ENCODE peak calls at places on chromosome 14, in seven cellular contexts. One of them, this sample, is unnamed.

GRCh38 chr14:89618309-89618708 is 201.3 kb upstream of the FOXN3 start:
- DNase-seq in right atrium auricular region: no peak
- DNase-seq in thoracic aorta: no peak
- DNase-seq in fibroblast of lung: peak
- DNase-seq in tibial nerve: no peak
- DNase-seq in pancreas: no peak
- DNase-seq in IMR-90: no peak
- DNase-seq in this sample: no peak

GRCh38 chr14:39219075-39219499 is 14.6 kb upstream of the MIA2 start:
- DNase-seq in right atrium auricular region: no peak
- DNase-seq in thoracic aorta: no peak
- DNase-seq in pancreas: no peak
- DNase-seq in tibial nerve: no peak
- DNase-seq in fibroblast of lung: peak
- DNase-seq in IMR-90: peak
- DNase-seq in this sample: no peak

GRCh38 chr14:91369628-91370445 is 47.8 kb downstream of the CCDC88C start:
- DNase-seq in IMR-90: no peak
- DNase-seq in fibroblast of lung: no peak
- DNase-seq in thoracic aorta: no peak
- DNase-seq in tibial nerve: no peak
- DNase-seq in pancreas: peak
- DNase-seq in right atrium auricular region: no peak
- DNase-seq in this sample: peak

GRCh38 chr14:22558221-22558913 is 30.7 kb downstream of the DAD1 start:
- DNase-seq in IMR-90: no peak
- DNase-seq in pancreas: no peak
- DNase-seq in thoracic aorta: no peak
- DNase-seq in right atrium auricular region: no peak
- DNase-seq in fibroblast of lung: no peak
- DNase-seq in tibial nerve: no peak
- DNase-seq in this sample: no peak

GRCh38 chr14:61988240-61988639 is 226.0 kb downstream of the SNAPC1 start:
- DNase-seq in tibial nerve: no peak
- DNase-seq in pancreas: no peak
- DNase-seq in thoracic aorta: no peak
- DNase-seq in right atrium auricular region: no peak
- DNase-seq in fibroblast of lung: no peak
- DNase-seq in IMR-90: no peak
- DNase-seq in this sample: no peak

GRCh38 chr14:55121146-55121545 is 7.9 kb upstream of the LGALS3 start:
- DNase-seq in pancreas: no peak
- DNase-seq in fibroblast of lung: no peak
- DNase-seq in thoracic aorta: no peak
- DNase-seq in right atrium auricular region: no peak
- DNase-seq in IMR-90: no peak
- DNase-seq in tibial nerve: no peak
- DNase-seq in this sample: no peak

GRCh38 chr14:35878272-35879140 is 52.4 kb downstream of the BRMS1L start:
- DNase-seq in pancreas: no peak
- DNase-seq in fibroblast of lung: peak
- DNase-seq in thoracic aorta: no peak
- DNase-seq in right atrium auricular region: no peak
- DNase-seq in tibial nerve: no peak
- DNase-seq in IMR-90: peak
- DNase-seq in this sample: no peak

GRCh38 chr14:54533100-54533499 is 23.4 kb downstream of the CGRRF1 start:
- DNase-seq in thoracic aorta: no peak
- DNase-seq in tibial nerve: no peak
- DNase-seq in pancreas: no peak
- DNase-seq in fibroblast of lung: no peak
- DNase-seq in IMR-90: no peak
- DNase-seq in right atrium auricular region: no peak
- DNase-seq in this sample: no peak

GRCh38 chr14:49999216-49999761 is 106.4 kb downstream of the ARF6 start:
- DNase-seq in fibroblast of lung: peak
- DNase-seq in IMR-90: peak
- DNase-seq in pancreas: peak
- DNase-seq in right atrium auricular region: peak
- DNase-seq in tibial nerve: peak
- DNase-seq in thoracic aorta: peak
- DNase-seq in this sample: peak

GRCh38 chr14:100100032-100100405 is 34.8 kb downstream of the EVL start:
- DNase-seq in tibial nerve: no peak
- DNase-seq in pancreas: no peak
- DNase-seq in fibroblast of lung: no peak
- DNase-seq in thoracic aorta: no peak
- DNase-seq in right atrium auricular region: no peak
- DNase-seq in IMR-90: no peak
- DNase-seq in this sample: no peak
- H3K27ac ChIP-seq in tibial nerve: no peak
- H3K27ac ChIP-seq in pancreas: no peak
- H3K27ac ChIP-seq in fibroblast of lung: no peak
- H3K27ac ChIP-seq in thoracic aorta: no peak
- H3K27ac ChIP-seq in right atrium auricular region: no peak
- H3K27ac ChIP-seq in IMR-90: no peak
- H3K27ac ChIP-seq in this sample: no peak

DNA sequence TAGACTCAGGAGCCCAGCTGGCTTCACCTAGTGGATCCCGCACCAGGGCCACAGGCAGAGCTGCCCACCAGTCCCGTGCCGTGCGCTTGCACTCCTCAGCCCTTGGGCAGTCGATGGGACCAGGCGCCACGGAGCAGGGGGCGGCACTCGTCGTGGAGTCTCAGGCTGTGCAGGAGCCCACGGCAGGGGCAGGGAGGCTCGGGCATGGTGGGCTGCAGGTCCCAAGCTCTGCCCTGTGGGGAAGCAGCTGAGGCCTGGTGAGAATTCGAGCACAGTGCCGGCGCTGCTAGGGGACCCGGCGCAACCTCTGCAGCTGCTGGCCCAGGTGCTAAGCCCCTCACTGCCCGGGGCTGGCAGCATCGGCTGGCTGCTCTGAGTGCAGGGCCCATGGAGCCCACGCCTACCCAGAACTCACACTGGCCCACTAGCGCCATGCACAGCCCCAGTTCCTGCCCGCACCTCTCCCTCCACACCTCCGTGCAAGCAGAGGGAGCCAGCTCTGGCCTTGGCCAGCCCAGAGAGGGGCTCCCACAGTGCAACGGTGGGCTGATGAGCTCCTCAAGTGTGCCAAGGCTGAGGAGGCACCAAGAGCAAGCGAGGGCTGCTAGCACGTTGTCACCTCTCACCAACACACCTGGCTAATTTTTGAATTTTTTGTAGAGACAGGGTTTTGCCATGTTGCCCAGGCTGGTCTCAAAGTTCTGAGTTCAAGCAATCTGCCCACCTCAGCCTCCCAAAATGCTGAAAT is 116.1 kb downstream of the SPTSSA start:
- DNase-seq in fibroblast of lung: no peak
- DNase-seq in IMR-90: no peak
- DNase-seq in pancreas: no peak
- DNase-seq in thoracic aorta: no peak
- DNase-seq in right atrium auricular region: no peak
- DNase-seq in tibial nerve: no peak
- DNase-seq in this sample: no peak
- TF ChIP-seq CTCF in fibroblast of lung: no peak
- TF ChIP-seq CTCF in IMR-90: no peak
- TF ChIP-seq CTCF in pancreas: no peak
- TF ChIP-seq CTCF in thoracic aorta: no peak
- TF ChIP-seq CTCF in right atrium auricular region: no peak
- TF ChIP-seq CTCF in tibial nerve: no peak
- TF ChIP-seq CTCF in this sample: no peak

GRCh38 chr14:68230941-68231717 is 411.6 kb downstream of the RAD51B start:
- DNase-seq in IMR-90: peak
- DNase-seq in right atrium auricular region: no peak
- DNase-seq in thoracic aorta: no peak
- DNase-seq in tibial nerve: no peak
- DNase-seq in pancreas: peak
- DNase-seq in fibroblast of lung: peak
- DNase-seq in this sample: no peak

GRCh38 chr14:68234101-68234905 is 414.7 kb downstream of the RAD51B start:
- DNase-seq in pancreas: no peak
- DNase-seq in right atrium auricular region: no peak
- DNase-seq in IMR-90: peak
- DNase-seq in tibial nerve: no peak
- DNase-seq in fibroblast of lung: no peak
- DNase-seq in thoracic aorta: no peak
- DNase-seq in this sample: no peak

GRCh38 chr14:68231832-68232642 is 412.5 kb downstream of the RAD51B start:
- DNase-seq in tibial nerve: no peak
- DNase-seq in IMR-90: peak
- DNase-seq in thoracic aorta: no peak
- DNase-seq in fibroblast of lung: peak
- DNase-seq in right atrium auricular region: no peak
- DNase-seq in pancreas: no peak
- DNase-seq in this sample: no peak

GRCh38 chr14:68233385-68233784 is 413.8 kb downstream of the RAD51B start:
- DNase-seq in thoracic aorta: no peak
- DNase-seq in IMR-90: no peak
- DNase-seq in right atrium auricular region: no peak
- DNase-seq in pancreas: no peak
- DNase-seq in fibroblast of lung: peak
- DNase-seq in tibial nerve: no peak
- DNase-seq in this sample: no peak

DNA sequence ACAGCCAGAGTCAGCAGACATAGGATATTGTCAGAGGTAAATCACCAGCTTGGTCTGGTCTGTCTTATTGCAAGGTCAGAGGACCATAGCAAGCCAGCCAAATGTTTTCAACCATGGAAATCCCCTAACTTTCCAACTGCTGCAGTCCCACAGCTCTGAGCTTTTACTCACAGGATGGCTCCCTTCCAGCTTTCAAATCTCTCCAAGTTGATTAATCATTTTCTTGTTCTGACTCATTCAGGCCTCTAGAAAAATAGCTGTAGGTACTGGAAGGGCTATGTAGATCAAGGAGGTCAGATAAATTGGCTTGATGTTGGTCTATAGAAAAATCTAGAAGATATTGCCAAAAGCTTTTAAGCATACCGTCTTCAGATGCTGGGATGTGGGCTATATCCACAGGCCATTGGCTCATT is 413.1 kb downstream of the RAD51B start:
- DNase-seq in fibroblast of lung: peak
- DNase-seq in IMR-90: peak
- DNase-seq in right atrium auricular region: peak
- DNase-seq in thoracic aorta: no peak
- DNase-seq in pancreas: peak
- DNase-seq in tibial nerve: no peak
- DNase-seq in this sample: no peak
- H3K27ac ChIP-seq in fibroblast of lung: peak
- H3K27ac ChIP-seq in IMR-90: no peak
- H3K27ac ChIP-seq in right atrium auricular region: peak
- H3K27ac ChIP-seq in thoracic aorta: peak
- H3K27ac ChIP-seq in pancreas: peak
- H3K27ac ChIP-seq in tibial nerve: peak
- H3K27ac ChIP-seq in this sample: no peak

GRCh38 chr14:79992799-79993198 is 218.5 kb downstream of the DIO2 start:
- DNase-seq in tibial nerve: no peak
- DNase-seq in thoracic aorta: no peak
- DNase-seq in pancreas: no peak
- DNase-seq in fibroblast of lung: no peak
- DNase-seq in IMR-90: no peak
- DNase-seq in right atrium auricular region: no peak
- DNase-seq in this sample: no peak
- TF ChIP-seq CTCF in tibial nerve: no peak
- TF ChIP-seq CTCF in thoracic aorta: no peak
- TF ChIP-seq CTCF in pancreas: no peak
- TF ChIP-seq CTCF in fibroblast of lung: no peak
- TF ChIP-seq CTCF in IMR-90: no peak
- TF ChIP-seq CTCF in right atrium auricular region: no peak
- TF ChIP-seq CTCF in this sample: no peak

DNA sequence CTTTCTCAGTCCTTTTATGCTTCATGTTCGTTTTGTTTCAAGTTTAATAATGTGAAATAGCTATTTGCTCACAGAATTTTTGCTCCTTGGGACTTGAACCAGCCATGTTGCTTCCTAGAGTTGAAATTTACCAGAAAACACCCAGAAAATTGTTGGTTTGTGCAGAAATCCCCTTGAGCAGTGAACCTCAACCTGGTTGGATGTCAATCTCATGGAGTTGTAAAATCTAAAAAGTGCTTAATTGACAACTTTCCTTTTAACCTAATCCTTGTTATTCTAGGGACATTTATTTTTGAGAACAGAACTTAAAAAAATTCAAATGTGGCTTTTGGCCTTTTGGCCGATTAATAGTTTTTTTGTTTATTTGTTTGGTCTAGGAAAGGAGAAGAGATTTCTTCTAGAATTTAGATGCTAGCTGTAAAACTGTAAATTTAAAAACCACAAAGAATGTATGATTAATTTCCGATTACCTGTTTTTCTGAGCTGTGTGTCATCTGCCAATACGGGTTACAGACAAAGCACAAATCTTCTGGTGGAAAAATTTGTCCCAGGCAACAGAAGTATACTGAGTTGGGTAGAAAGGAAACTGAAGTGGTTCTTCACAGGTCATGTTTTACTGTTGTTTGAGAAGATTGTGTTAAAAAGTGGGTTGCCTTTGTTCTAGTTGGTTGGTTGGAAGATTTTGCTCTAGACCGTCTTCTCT is 154.4 kb downstream of the FUT8 start:
- DNase-seq in fibroblast of lung: peak
- DNase-seq in IMR-90: no peak
- DNase-seq in thoracic aorta: no peak
- DNase-seq in pancreas: no peak
- DNase-seq in tibial nerve: no peak
- DNase-seq in right atrium auricular region: no peak
- DNase-seq in this sample: no peak
- H3K27ac ChIP-seq in fibroblast of lung: no peak
- H3K27ac ChIP-seq in IMR-90: no peak
- H3K27ac ChIP-seq in thoracic aorta: no peak
- H3K27ac ChIP-seq in pancreas: no peak
- H3K27ac ChIP-seq in tibial nerve: no peak
- H3K27ac ChIP-seq in right atrium auricular region: no peak
- H3K27ac ChIP-seq in this sample: no peak

GRCh38 chr14:45838597-45838996 is 585.6 kb upstream of the MIS18BP1 start:
- DNase-seq in IMR-90: no peak
- DNase-seq in pancreas: no peak
- DNase-seq in thoracic aorta: no peak
- DNase-seq in tibial nerve: no peak
- DNase-seq in fibroblast of lung: no peak
- DNase-seq in right atrium auricular region: no peak
- DNase-seq in this sample: no peak
- TF ChIP-seq CTCF in IMR-90: peak
- TF ChIP-seq CTCF in pancreas: no peak
- TF ChIP-seq CTCF in thoracic aorta: no peak
- TF ChIP-seq CTCF in tibial nerve: no peak
- TF ChIP-seq CTCF in fibroblast of lung: no peak
- TF ChIP-seq CTCF in right atrium auricular region: no peak
- TF ChIP-seq CTCF in this sample: peak